ENCODE peak calls at places on chromosomes 4 and X, in four cellular contexts. One of them, this sample, is unnamed.

GRCh38 chrX:153864101-153864500 is 21.9 kb downstream of the L1CAM start:
- DNase-seq in A549: no peak
- DNase-seq in IMR-90: no peak
- DNase-seq in GM12878: no peak
- DNase-seq in this sample: no peak

GRCh38 chrX:120251471-120252011 is 929 bp downstream of the ZBTB33 start:
- DNase-seq in IMR-90: peak
- DNase-seq in A549: peak
- DNase-seq in GM12878: no peak
- DNase-seq in this sample: peak

GRCh38 chrX:96861661-96862060 is 22.0 kb upstream of the RPA4 start:
- DNase-seq in GM12878: no peak
- DNase-seq in IMR-90: no peak
- DNase-seq in A549: no peak
- DNase-seq in this sample: no peak

GRCh38 chrX:16712116-16712824 is at the start of gene CTPS2:
- DNase-seq in IMR-90: peak
- DNase-seq in A549: peak
- DNase-seq in GM12878: no peak
- DNase-seq in this sample: peak

GRCh38 chr4:3107271-3108185 is 33.0 kb downstream of the HTT start:
- DNase-seq in GM12878: no peak
- DNase-seq in A549: no peak
- DNase-seq in IMR-90: no peak
- DNase-seq in this sample: no peak

GRCh38 chrX:103607385-103608304 is at the start of gene TCEAL3:
- DNase-seq in IMR-90: peak
- DNase-seq in GM12878: no peak
- DNase-seq in A549: peak
- DNase-seq in this sample: no peak

GRCh38 chr4:4260185-4260751 is 12.2 kb upstream of the TMEM128 start:
- DNase-seq in GM12878: no peak
- DNase-seq in IMR-90: peak
- DNase-seq in A549: peak
- DNase-seq in this sample: no peak

GRCh38 chr4:1775731-1776500 is 17.2 kb upstream of the FGFR3 start:
- DNase-seq in IMR-90: no peak
- DNase-seq in A549: no peak
- DNase-seq in GM12878: no peak
- DNase-seq in this sample: no peak

GRCh38 chrX:145002776-145003175 is 244.5 kb upstream of the SPANXN1 start:
- DNase-seq in IMR-90: no peak
- DNase-seq in A549: no peak
- DNase-seq in GM12878: no peak
- DNase-seq in this sample: no peak

DNA sequence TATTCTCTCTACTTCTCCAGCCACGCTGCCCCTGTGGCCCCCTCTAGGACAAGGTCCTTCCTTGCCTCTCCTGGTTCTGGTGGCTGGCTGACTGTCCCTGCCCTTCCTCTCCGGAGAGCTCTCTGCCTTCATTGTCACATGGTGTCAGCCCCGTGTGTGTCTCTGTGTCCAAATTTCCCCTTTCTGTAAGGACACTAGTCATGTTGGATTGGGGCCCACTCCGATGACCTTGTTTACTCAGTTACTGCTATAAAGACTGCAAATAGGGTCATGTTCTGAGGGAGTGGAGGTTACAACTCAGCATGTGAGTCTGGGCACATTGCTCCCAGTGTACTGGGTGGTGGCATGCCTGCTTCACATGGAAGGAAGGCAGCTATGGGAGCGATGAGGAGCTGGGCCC is 129.5 kb upstream of the PSAPL1 start:
- DNase-seq in A549: no peak
- DNase-seq in GM12878: no peak
- DNase-seq in IMR-90: no peak
- DNase-seq in this sample: no peak
- TF ChIP-seq ELK1 in A549: no peak
- TF ChIP-seq ELK1 in GM12878: no peak
- TF ChIP-seq ELK1 in IMR-90: no peak
- TF ChIP-seq ELK1 in this sample: no peak

GRCh38 chrX:121336831-121337421 is 289.5 kb downstream of the GLUD2 start:
- DNase-seq in A549: no peak
- DNase-seq in IMR-90: no peak
- DNase-seq in GM12878: no peak
- DNase-seq in this sample: no peak

GRCh38 chrX:121333942-121334341 is 286.5 kb downstream of the GLUD2 start:
- DNase-seq in GM12878: no peak
- DNase-seq in IMR-90: no peak
- DNase-seq in A549: no peak
- DNase-seq in this sample: no peak
- TF ChIP-seq ELK1 in GM12878: no peak
- TF ChIP-seq ELK1 in IMR-90: no peak
- TF ChIP-seq ELK1 in A549: no peak
- TF ChIP-seq ELK1 in this sample: no peak

DNA sequence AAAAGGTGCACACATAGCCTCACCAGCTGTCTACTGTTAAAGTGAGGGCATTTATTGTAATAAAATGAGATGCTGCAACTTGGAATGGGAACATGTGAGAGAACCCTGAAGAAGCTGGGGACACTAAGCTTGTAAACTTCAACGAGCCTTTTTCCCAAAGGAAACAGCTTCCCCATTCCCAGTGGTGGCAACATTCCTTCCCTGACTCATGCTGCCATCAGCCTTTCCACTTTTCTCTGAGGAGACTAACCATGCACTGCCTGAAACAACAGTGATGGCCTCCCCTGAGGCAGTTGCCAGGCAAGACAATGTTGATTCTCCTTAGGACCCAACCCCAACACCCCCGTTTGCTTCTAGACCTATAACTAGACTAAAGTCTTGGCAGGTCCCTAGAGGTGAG is 928.3 kb downstream of the GLUD2 start:
- DNase-seq in GM12878: no peak
- DNase-seq in A549: no peak
- DNase-seq in IMR-90: no peak
- DNase-seq in this sample: no peak
- TF ChIP-seq ELK1 in GM12878: no peak
- TF ChIP-seq ELK1 in A549: no peak
- TF ChIP-seq ELK1 in IMR-90: no peak
- TF ChIP-seq ELK1 in this sample: no peak

GRCh38 chr4:119286377-119287002 is 35.4 kb downstream of the FABP2 start:
- DNase-seq in GM12878: no peak
- DNase-seq in IMR-90: peak
- DNase-seq in A549: no peak
- DNase-seq in this sample: peak
- TF ChIP-seq ELK1 in GM12878: no peak
- TF ChIP-seq ELK1 in IMR-90: no peak
- TF ChIP-seq ELK1 in A549: no peak
- TF ChIP-seq ELK1 in this sample: no peak

GRCh38 chr4:120130786-120131185 is 64.1 kb upstream of the MAD2L1 start:
- DNase-seq in IMR-90: no peak
- DNase-seq in A549: no peak
- DNase-seq in GM12878: no peak
- DNase-seq in this sample: no peak

DNA sequence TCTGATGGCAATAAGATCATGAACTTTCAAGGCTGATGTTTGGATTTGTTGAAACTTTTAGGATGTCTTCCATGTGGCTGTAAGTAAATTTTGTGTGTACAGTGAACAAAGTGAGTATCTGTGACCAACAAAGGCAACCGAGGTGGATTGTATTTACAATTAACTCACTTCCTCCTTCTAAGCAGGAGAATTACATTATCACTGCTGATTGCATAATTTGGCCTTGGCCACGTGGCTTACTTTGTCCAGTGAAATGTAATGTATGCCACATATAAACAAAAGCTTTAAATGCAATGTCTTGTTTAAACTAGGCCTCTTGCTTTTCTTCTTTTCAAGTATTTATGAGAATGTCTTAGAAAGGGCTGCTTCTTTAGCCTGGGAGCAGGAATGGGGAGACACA is 66.3 kb upstream of the MAD2L1 start:
- DNase-seq in A549: no peak
- DNase-seq in IMR-90: peak
- DNase-seq in GM12878: no peak
- DNase-seq in this sample: no peak
- TF ChIP-seq ELK1 in A549: no peak
- TF ChIP-seq ELK1 in IMR-90: no peak
- TF ChIP-seq ELK1 in GM12878: no peak
- TF ChIP-seq ELK1 in this sample: no peak

DNA sequence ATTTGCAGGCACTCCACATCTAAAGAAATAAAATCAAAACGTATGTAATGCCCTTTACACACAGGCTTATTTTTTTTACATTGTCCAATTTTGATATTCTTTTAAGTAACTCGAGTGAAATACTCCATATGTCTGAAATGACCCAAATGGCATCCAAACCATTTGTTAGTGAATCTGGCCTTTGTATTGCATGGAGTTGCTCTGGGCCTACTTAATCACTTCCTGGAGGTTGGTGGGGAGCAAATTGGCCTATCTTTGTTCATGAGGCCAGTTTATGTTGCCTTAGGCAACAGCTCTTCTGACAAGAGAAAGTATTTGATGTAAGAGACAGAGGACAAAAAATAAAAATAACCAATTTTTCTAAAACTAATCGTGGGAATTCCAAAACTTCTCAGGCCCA is 47.6 kb upstream of the TMEM131L start:
- DNase-seq in IMR-90: peak
- DNase-seq in A549: no peak
- DNase-seq in GM12878: no peak
- DNase-seq in this sample: no peak
- TF ChIP-seq ELK1 in IMR-90: no peak
- TF ChIP-seq ELK1 in A549: no peak
- TF ChIP-seq ELK1 in GM12878: no peak
- TF ChIP-seq ELK1 in this sample: no peak

GRCh38 chr4:89537281-89537680 is 229.7 kb upstream of the GPRIN3 start:
- DNase-seq in GM12878: no peak
- DNase-seq in IMR-90: no peak
- DNase-seq in A549: no peak
- DNase-seq in this sample: no peak

GRCh38 chr4:89538171-89538570 is 230.6 kb upstream of the GPRIN3 start:
- DNase-seq in IMR-90: no peak
- DNase-seq in A549: no peak
- DNase-seq in GM12878: no peak
- DNase-seq in this sample: no peak

GRCh38 chr4:89538886-89539285 is 231.3 kb upstream of the GPRIN3 start:
- DNase-seq in GM12878: no peak
- DNase-seq in A549: no peak
- DNase-seq in IMR-90: peak
- DNase-seq in this sample: no peak

GRCh38 chr4:89539797-89540711 is 232.5 kb upstream of the GPRIN3 start:
- DNase-seq in IMR-90: peak
- DNase-seq in GM12878: no peak
- DNase-seq in A549: no peak
- DNase-seq in this sample: no peak

DNA sequence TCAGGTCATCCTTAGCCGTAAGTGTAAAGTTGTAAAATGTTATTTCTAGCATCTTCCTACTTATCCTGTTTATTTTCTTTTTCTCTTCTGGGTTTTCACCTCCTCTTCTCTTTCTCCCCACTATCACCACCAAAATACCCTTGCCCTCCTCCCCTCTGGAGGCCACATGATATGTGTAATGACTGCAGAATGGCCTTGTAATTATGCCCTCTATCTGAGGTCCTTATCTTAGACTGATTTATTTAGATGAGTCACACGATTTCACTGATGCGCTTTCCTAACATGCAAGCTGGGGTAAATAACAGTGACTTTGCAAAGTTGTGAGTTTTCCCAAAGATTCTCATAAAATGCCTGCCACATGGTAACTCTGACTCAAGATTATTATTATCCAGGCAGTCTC is 231.8 kb upstream of the GPRIN3 start:
- DNase-seq in GM12878: no peak
- DNase-seq in A549: peak
- DNase-seq in IMR-90: peak
- DNase-seq in this sample: no peak
- TF ChIP-seq ELK1 in GM12878: no peak
- TF ChIP-seq ELK1 in A549: no peak
- TF ChIP-seq ELK1 in IMR-90: no peak
- TF ChIP-seq ELK1 in this sample: no peak

GRCh38 chr4:102569200-102569599 is 68.0 kb downstream of the NFKB1 start:
- DNase-seq in A549: no peak
- DNase-seq in GM12878: no peak
- DNase-seq in IMR-90: peak
- DNase-seq in this sample: no peak
- TF ChIP-seq ELK1 in A549: no peak
- TF ChIP-seq ELK1 in GM12878: no peak
- TF ChIP-seq ELK1 in IMR-90: no peak
- TF ChIP-seq ELK1 in this sample: no peak

GRCh38 chr4:45004326-45004725 is 278.0 kb upstream of the GNPDA2 start:
- DNase-seq in IMR-90: no peak
- DNase-seq in A549: no peak
- DNase-seq in GM12878: no peak
- DNase-seq in this sample: no peak

GRCh38 chr4:45006078-45006477 is 279.7 kb upstream of the GNPDA2 start:
- DNase-seq in IMR-90: no peak
- DNase-seq in GM12878: no peak
- DNase-seq in A549: no peak
- DNase-seq in this sample: no peak

GRCh38 chr4:45004847-45005565 is 278.6 kb upstream of the GNPDA2 start:
- DNase-seq in IMR-90: no peak
- DNase-seq in A549: no peak
- DNase-seq in GM12878: no peak
- DNase-seq in this sample: no peak

GRCh38 chr4:45007499-45007898 is 281.1 kb upstream of the GNPDA2 start:
- DNase-seq in A549: no peak
- DNase-seq in IMR-90: no peak
- DNase-seq in GM12878: no peak
- DNase-seq in this sample: no peak
- TF ChIP-seq ELK1 in A549: no peak
- TF ChIP-seq ELK1 in IMR-90: no peak
- TF ChIP-seq ELK1 in GM12878: no peak
- TF ChIP-seq ELK1 in this sample: no peak

DNA sequence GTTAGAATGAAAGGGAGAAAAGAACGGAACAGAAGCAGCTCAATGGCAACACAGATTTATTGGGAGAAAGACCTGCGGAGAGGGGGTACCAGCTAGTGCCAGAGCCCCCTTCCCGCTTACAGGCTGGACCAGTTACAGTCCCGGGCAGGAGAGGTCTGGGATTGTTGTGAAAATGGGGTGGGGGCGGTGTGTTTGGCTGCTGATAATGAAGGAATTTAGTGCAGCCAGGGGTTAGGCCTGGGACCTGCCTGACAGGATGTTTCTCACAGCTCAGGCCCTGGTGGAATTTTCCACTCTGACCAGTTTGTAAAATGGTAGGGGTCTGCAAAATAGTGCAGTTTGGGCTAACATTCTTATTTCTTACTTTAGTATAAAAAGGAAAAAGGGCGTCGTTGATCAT is 75.4 kb upstream of the SPIN4 start:
- DNase-seq in IMR-90: no peak
- DNase-seq in A549: no peak
- DNase-seq in GM12878: no peak
- DNase-seq in this sample: no peak
- TF ChIP-seq ELK1 in IMR-90: no peak
- TF ChIP-seq ELK1 in A549: no peak
- TF ChIP-seq ELK1 in GM12878: no peak
- TF ChIP-seq ELK1 in this sample: no peak